ENCODE peak calls at places on chromosomes 2 and 18, in four cellular contexts. I is K562, S is GM12878, X is HepG2. M is an unnamed sample.

GRCh38 chr2:173050684-173051083 is 25.0 kb upstream of the MAP3K20 start:
- DNase-seq in I (no peak), S (no peak), X (no peak), M (no peak)

GRCh38 chr18:58305792-58306191 is 261.8 kb downstream of the NEDD4L start:
- DNase-seq in I (no peak), S (no peak), X (no peak), M (no peak)

GRCh38 chr2:17030070-17030469 is 364.4 kb upstream of the CYRIA start:
- DNase-seq in I (no peak), S (no peak), X (no peak), M (no peak)

GRCh38 chr2:128310761-128311160 is 7.9 kb downstream of the HS6ST1 start:
- DNase-seq in I (no peak), S (no peak), X (no peak), M (no peak)

GRCh38 chr2:16438571-16439294 is 226.9 kb downstream of the CYRIA start:
- DNase-seq in I (peak), S (no peak), X (no peak), M (no peak)

GRCh38 chr2:229586012-229586411 is 128.3 kb downstream of the DNER start:
- DNase-seq in I (no peak), S (no peak), X (no peak), M (no peak)

GRCh38 chr2:47178359-47178758 is 23.3 kb upstream of the STPG4 start:
- DNase-seq in I (no peak), S (no peak), X (no peak), M (no peak)

GRCh38 chr2:98465456-98466201 is 21.0 kb downstream of the INPP4A start:
- DNase-seq in I (peak), S (peak), X (no peak), M (no peak)

GRCh38 chr18:80096032-80096565 is 13.0 kb upstream of the ADNP2 start:
- DNase-seq in I (no peak), S (no peak), X (no peak), M (no peak)

GRCh38 chr2:241798081-241798630 is 10.8 kb upstream of the NEU4 start:
- DNase-seq in I (no peak), S (no peak), X (no peak), M (peak)

GRCh38 chr18:3857544-3857943 is 407.6 kb downstream of the TGIF1 start:
- DNase-seq in I (no peak), S (no peak), X (no peak), M (no peak)

GRCh38 chr18:36078751-36079529 is 11.6 kb upstream of the RPRD1A start:
- DNase-seq in I (no peak), S (no peak), X (peak), M (no peak)

GRCh38 chr2:161990741-161991140 is 83.3 kb downstream of the DPP4 start:
- DNase-seq in I (no peak), S (no peak), X (peak), M (no peak)

GRCh38 chr18:374735-375168 is 106.9 kb upstream of the THOC1 start:
- DNase-seq in I (no peak), S (no peak), X (no peak), M (no peak)
- TF ChIP-seq ETV6 in I (no peak), S (no peak), X (no peak), M (no peak)

GRCh38 chr2:207474871-207475485 is 54.8 kb upstream of the CREB1 start:
- DNase-seq in I (peak), S (no peak), X (peak), M (no peak)
- TF ChIP-seq ETV6 in I (no peak), S (no peak), X (no peak), M (no peak)

GRCh38 chr18:8844721-8845148 is 139.4 kb downstream of the MTCL1 start:
- DNase-seq in I (no peak), S (no peak), X (no peak), M (no peak)
- TF ChIP-seq ETV6 in I (no peak), S (no peak), X (no peak), M (no peak)

GRCh38 chr2:181394741-181395437 is 62.3 kb upstream of the ITGA4 start:
- DNase-seq in I (no peak), S (no peak), X (no peak), M (no peak)

GRCh38 chr2:181397331-181397730 is 59.9 kb upstream of the ITGA4 start:
- DNase-seq in I (no peak), S (no peak), X (no peak), M (no peak)

GRCh38 chr2:181395871-181396574 is 61.2 kb upstream of the ITGA4 start:
- DNase-seq in I (no peak), S (no peak), X (no peak), M (no peak)

GRCh38 chr2:181396575-181397062 is 60.6 kb upstream of the ITGA4 start:
- DNase-seq in I (no peak), S (no peak), X (no peak), M (no peak)

DNA sequence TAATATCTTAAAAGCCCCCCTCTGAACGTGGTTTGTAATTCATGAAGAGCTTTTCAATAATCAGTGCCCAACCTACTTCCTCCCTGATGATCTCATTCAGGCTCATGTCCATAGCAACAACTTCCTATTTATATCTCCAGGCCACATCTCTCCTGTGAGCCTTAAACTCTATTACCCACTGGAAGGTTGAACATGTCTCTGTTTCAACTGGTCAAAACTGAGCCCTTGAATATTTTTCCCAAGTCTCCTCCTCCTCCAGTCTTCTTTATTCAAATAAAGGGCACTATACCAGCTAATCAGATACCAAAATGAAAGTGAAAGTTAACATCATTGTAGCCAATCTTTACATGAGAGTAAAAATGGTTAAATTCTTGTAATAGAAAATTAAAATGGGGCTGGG is 63.7 kb upstream of the ITGA4 start:
- DNase-seq in I (no peak), S (no peak), X (peak), M (no peak)
- TF ChIP-seq ETV6 in I (no peak), S (no peak), X (no peak), M (no peak)

GRCh38 chr18:49917742-49918141 is 104.4 kb upstream of the ACAA2 start:
- DNase-seq in I (no peak), S (no peak), X (no peak), M (no peak)
- TF ChIP-seq ETV6 in I (no peak), S (no peak), X (no peak), M (no peak)

DNA sequence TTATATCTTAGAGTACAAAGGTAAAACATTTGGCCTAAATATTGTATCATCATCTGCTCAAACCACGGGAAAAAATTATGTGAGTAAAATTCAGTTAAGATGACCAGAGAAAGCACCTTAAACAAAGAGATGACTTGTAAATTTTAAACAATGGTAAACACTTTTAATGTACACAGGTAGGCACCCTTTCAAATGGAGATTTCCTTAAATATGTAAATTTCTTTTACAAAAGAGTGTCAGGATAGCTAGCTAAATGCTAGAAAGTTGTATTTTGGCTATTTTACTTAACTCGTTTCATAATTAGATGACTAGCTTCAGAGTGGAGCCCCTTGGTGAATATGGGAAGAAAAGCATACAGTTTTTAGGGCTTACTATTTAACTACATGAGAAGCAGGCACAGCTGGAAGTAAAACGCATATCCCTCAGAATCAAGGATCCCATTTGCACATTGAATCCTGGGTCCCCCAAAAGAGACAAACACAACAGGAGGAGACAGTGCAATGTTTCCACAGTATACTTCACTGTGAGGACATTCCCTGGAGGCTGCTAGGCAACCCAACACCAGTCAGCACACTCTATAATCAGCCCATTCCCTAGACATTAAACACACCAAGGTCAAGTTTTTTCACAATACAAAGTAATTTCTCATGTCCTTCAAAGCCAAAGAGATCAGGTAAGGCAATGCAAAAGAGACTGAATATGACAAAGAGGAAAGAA is 1154.4 kb downstream of the DPP10 start:
- DNase-seq in I (no peak), S (no peak), X (no peak), M (no peak)
- TF ChIP-seq ETV6 in I (no peak), S (no peak), X (no peak), M (no peak)